ENCODE peak calls at places on chromosomes 4 and X, in eight cellular contexts. Z is SW480, P is HTR-8/SVneo, W is thyroid gland, U is C1 segment of cervical spinal cord, J is T-helper 2 cell, C is NCI-H1105, H is glutamatergic neuron. V is an unnamed sample.
A peak's percentile ranks its signal among the peaks of the same experiment; 100 is the strongest.

GRCh38 chrX:96929036-96929435 is 45.3 kb downstream of the RPA4 start:
- DNase-seq in Z (no peak), P (no peak), W (no peak), U (no peak), J (no peak), C (no peak), H (no peak), V (no peak)

GRCh38 chr4:24971192-24971591 is 58.4 kb upstream of the CCDC149 start:
- DNase-seq in Z (peak; percentile 47), P (no peak), W (peak; percentile 58), U (no peak), J (no peak), C (no peak), H (no peak), V (no peak)

GRCh38 chr4:89121711-89122387 is 10.5 kb downstream of the TIGD2 start:
- DNase-seq in Z (no peak), P (no peak), W (no peak), U (no peak), J (no peak), C (no peak), H (no peak), V (no peak)

GRCh38 chr4:24266951-24267577 is 317.3 kb downstream of the DHX15 start:
- DNase-seq in Z (peak; percentile 7), P (no peak), W (no peak), U (no peak), J (no peak), C (no peak), H (no peak), V (no peak)

GRCh38 chr4:6658635-6659075 is 18.2 kb downstream of the MRFAP1 start:
- DNase-seq in Z (no peak), P (no peak), W (peak; percentile 69), U (no peak), J (peak; percentile 47), C (no peak), H (peak; percentile 30), V (no peak)

GRCh38 chrX:96770315-96770714 is 85.7 kb downstream of the DIAPH2 start:
- DNase-seq in Z (peak; percentile 22), P (no peak), W (no peak), U (no peak), J (no peak), C (no peak), H (no peak), V (no peak)

GRCh38 chrX:154008521-154008920 is 11.2 kb downstream of the IRAK1 start:
- DNase-seq in Z (no peak), P (no peak), W (no peak), U (no peak), J (no peak), C (no peak), H (no peak), V (no peak)

GRCh38 chr4:131006388-131006787 is 1910.4 kb downstream of the C4orf33 start:
- DNase-seq in Z (no peak), P (no peak), W (no peak), U (no peak), J (no peak), C (no peak), H (no peak), V (no peak)

GRCh38 chr4:167232805-167233522 is 1.3 kb downstream of the SPOCK3 start:
- DNase-seq in Z (no peak), P (no peak), W (no peak), U (no peak), J (no peak), C (no peak), H (peak; percentile 16), V (no peak)

GRCh38 chr4:159290321-159291030 is 187.6 kb downstream of the RAPGEF2 start:
- DNase-seq in Z (no peak), P (no peak), W (no peak), U (no peak), J (no peak), C (no peak), H (no peak), V (no peak)

GRCh38 chrX:148811236-148811635 is 310.8 kb downstream of the AFF2 start:
- DNase-seq in Z (no peak), P (no peak), W (no peak), U (no peak), J (no peak), C (no peak), H (no peak), V (no peak)

GRCh38 chrX:143500751-143501150 is 16.5 kb downstream of the SPANXN3 start:
- DNase-seq in Z (no peak), P (no peak), W (no peak), U (no peak), J (no peak), C (no peak), H (no peak), V (no peak)

GRCh38 chr4:145492376-145492775 is 10.7 kb downstream of the SMAD1 start:
- DNase-seq in Z (no peak), P (no peak), W (no peak), U (no peak), J (no peak), C (no peak), H (no peak), V (no peak)

GRCh38 chr4:88457307-88458090 is 580 bp downstream of the HERC5 start:
- DNase-seq in Z (no peak), P (no peak), W (peak; percentile 58), U (no peak), J (no peak), C (peak; percentile 31), H (peak; percentile 56), V (peak; percentile 25)

GRCh38 chr4:181946902-181947301 is 296.3 kb upstream of the TENM3 start:
- DNase-seq in Z (no peak), P (no peak), W (no peak), U (no peak), J (no peak), C (no peak), H (no peak), V (no peak)

GRCh38 chrX:145502670-145503069 is 255.4 kb downstream of the SPANXN1 start:
- DNase-seq in Z (no peak), P (no peak), W (no peak), U (no peak), J (no peak), C (no peak), H (no peak), V (no peak)

GRCh38 chrX:68894513-68895338 is 65.9 kb downstream of the EFNB1 start:
- DNase-seq in Z (peak; percentile 65), P (no peak), W (peak; percentile 52), U (peak; percentile 6), J (no peak), C (peak; percentile 73), H (no peak), V (peak; percentile 42)